ENCODE peak calls at places on chromosomes 13 and 19, in eight cellular contexts. D is amniotic stem cell, L is HS-5, W is cardiac muscle cell, K is Right ventricle myocardium superior, M is T follicular helper cell, X is fibroblast of the conjunctiva, E is neural crest cell. Z is an unnamed sample.

GRCh38 chr13:43293008-43293407 is 269.6 kb downstream of the DNAJC15 start:
- DNase-seq in L (no peak), K (no peak), E (no peak), X (no peak), D (no peak), W (no peak), M (no peak), Z (no peak)

GRCh38 chr19:47027586-47028371 is 8.1 kb downstream of the NPAS1 start:
- DNase-seq in X (no peak), K (no peak), W (no peak), L (no peak), M (no peak), E (no peak), D (no peak), Z (no peak)

GRCh38 chr19:47232422-47233211 is 1.6 kb upstream of the BBC3 start:
- DNase-seq in W (no peak), D (peak), M (no peak), X (no peak), K (no peak), L (peak), E (no peak), Z (no peak)

GRCh38 chr19:45514376-45515051 is 7.2 kb downstream of the VASP start:
- DNase-seq in L (no peak), W (no peak), X (no peak), M (no peak), K (no peak), E (no peak), D (no peak), Z (no peak)

GRCh38 chr19:40217027-40217810 is 965 bp downstream of the TTC9B start:
- DNase-seq in D (no peak), W (peak), X (no peak), K (no peak), M (no peak), E (no peak), L (no peak), Z (peak)

GRCh38 chr19:10510301-10510802 is 6.9 kb downstream of the S1PR5 start:
- DNase-seq in K (no peak), W (peak), D (no peak), E (peak), L (no peak), X (no peak), M (peak), Z (peak)

GRCh38 chr19:19613456-19613855 is 5.0 kb downstream of the PBX4 start:
- DNase-seq in E (no peak), X (no peak), K (no peak), D (no peak), L (no peak), W (no peak), M (no peak), Z (no peak)

GRCh38 chr13:62510906-62511655 is 1095.4 kb upstream of the PCDH20 start:
- DNase-seq in E (no peak), D (no peak), K (no peak), X (no peak), W (no peak), M (no peak), L (no peak), Z (no peak)

GRCh38 chr19:39969266-39969665 is 1.7 kb upstream of the PSMC4 start:
- DNase-seq in K (no peak), D (no peak), X (peak), L (no peak), W (no peak), M (no peak), E (no peak), Z (no peak)

GRCh38 chr19:13160557-13160956 is 10.3 kb downstream of the IER2 start:
- DNase-seq in E (no peak), X (no peak), W (no peak), K (no peak), L (no peak), D (no peak), M (no peak), Z (no peak)

GRCh38 chr19:18780631-18781030 is 10.5 kb downstream of the COMP start:
- DNase-seq in M (no peak), W (no peak), X (no peak), L (no peak), D (no peak), E (no peak), K (no peak), Z (no peak)

GRCh38 chr19:38284422-38284821 is 19.6 kb upstream of the C19orf33 start:
- DNase-seq in M (no peak), D (no peak), K (no peak), X (no peak), E (no peak), L (no peak), W (no peak), Z (no peak)

GRCh38 chr19:44841255-44841654 is 4.8 kb upstream of the NECTIN2 start:
- DNase-seq in W (no peak), E (no peak), X (no peak), L (no peak), D (no peak), K (no peak), M (no peak), Z (no peak)

GRCh38 chr19:13241321-13242104 is 91.3 kb downstream of the IER2 start:
- DNase-seq in W (no peak), L (no peak), M (no peak), K (no peak), X (no peak), E (no peak), D (no peak), Z (no peak)

GRCh38 chr13:98544105-98544710 is 32.7 kb downstream of the STK24 start:
- DNase-seq in M (no peak), E (no peak), D (no peak), L (no peak), W (no peak), K (no peak), X (no peak), Z (no peak)

GRCh38 chr19:1026189-1027019 is at the start of gene CNN2:
- DNase-seq in L (no peak), D (peak), E (peak), K (peak), X (no peak), M (peak), W (peak), Z (peak)

GRCh38 chr13:110433014-110433413 is 125.9 kb downstream of the COL4A2 start:
- DNase-seq in D (no peak), E (no peak), W (no peak), L (no peak), K (peak), X (no peak), M (no peak), Z (no peak)

GRCh38 chr13:89113744-89114143 is 1442.6 kb downstream of the SLITRK5 start:
- DNase-seq in X (no peak), L (no peak), D (no peak), M (no peak), K (no peak), W (no peak), E (no peak), Z (no peak)

GRCh38 chr13:33123066-33123940 is 107.1 kb downstream of the KL start:
- DNase-seq in D (no peak), L (no peak), X (no peak), W (peak), M (no peak), E (no peak), K (peak), Z (no peak)

GRCh38 chr19:14004619-14005380 is 1.3 kb downstream of the RFX1 start:
- DNase-seq in L (no peak), M (no peak), D (no peak), W (no peak), E (no peak), X (no peak), K (peak), Z (no peak)

GRCh38 chr13:35165205-35165604 is 223.1 kb downstream of the NBEA start:
- DNase-seq in X (no peak), W (no peak), E (no peak), L (no peak), D (no peak), K (no peak), M (no peak), Z (no peak)

GRCh38 chr13:37747071-37747612 is 122.4 kb downstream of the TRPC4 start:
- DNase-seq in K (no peak), E (no peak), L (peak), X (peak), W (no peak), M (no peak), D (peak), Z (no peak)

GRCh38 chr13:112131740-112132113 is 64.8 kb downstream of the SOX1 start:
- DNase-seq in E (no peak), M (no peak), L (no peak), W (no peak), X (no peak), K (no peak), D (no peak), Z (no peak)

GRCh38 chr13:21402586-21403307 is 56.4 kb downstream of the ZDHHC20 start:
- DNase-seq in L (peak), K (no peak), D (no peak), X (peak), E (no peak), M (no peak), W (no peak), Z (no peak)

GRCh38 chr19:32138416-32138815 is 207.0 kb upstream of the ZNF507 start:
- DNase-seq in K (no peak), L (no peak), D (no peak), W (no peak), E (no peak), M (no peak), X (no peak), Z (no peak)

GRCh38 chr19:7505682-7506384 is 10.1 kb upstream of the ZNF358 start:
- DNase-seq in L (no peak), M (no peak), E (peak), X (no peak), W (peak), D (no peak), K (no peak), Z (peak)

GRCh38 chr19:41424335-41425173 is 2.6 kb downstream of the B3GNT8 start:
- DNase-seq in E (no peak), K (no peak), M (no peak), D (no peak), L (no peak), X (no peak), W (no peak), Z (no peak)

GRCh38 chr19:34173145-34173956 is 1.0 kb downstream of the LSM14A start:
- DNase-seq in L (peak), W (peak), K (no peak), D (peak), M (no peak), E (peak), X (no peak), Z (peak)

GRCh38 chr13:36530050-36530789 is 97.9 kb downstream of the CCNA1 start:
- DNase-seq in E (no peak), L (peak), K (no peak), M (no peak), W (no peak), D (no peak), X (peak), Z (no peak)

Z was measured in glutamatergic neuron.